ENCODE peak calls at places on chromosomes 6 and 20, in nine cellular contexts. One of them, this sample, is unnamed.

GRCh38 chr6:20965915-20966314 is 431.7 kb downstream of the CDKAL1 start:
- DNase-seq in CD8-positive, alpha-beta T cell: no peak
- DNase-seq in lower lobe of right lung: no peak
- DNase-seq in left ventricle myocardium inferior: no peak
- DNase-seq in heart right ventricle: no peak
- DNase-seq in mesendoderm: no peak
- DNase-seq in SK-N-SH: no peak
- DNase-seq in astrocyte: no peak
- DNase-seq in transverse colon: no peak
- DNase-seq in this sample: no peak

GRCh38 chr6:56756791-56757582 is 114.3 kb upstream of the DST start:
- DNase-seq in CD8-positive, alpha-beta T cell: no peak
- DNase-seq in lower lobe of right lung: no peak
- DNase-seq in left ventricle myocardium inferior: no peak
- DNase-seq in heart right ventricle: no peak
- DNase-seq in mesendoderm: no peak
- DNase-seq in SK-N-SH: no peak
- DNase-seq in astrocyte: no peak
- DNase-seq in transverse colon: no peak
- DNase-seq in this sample: no peak

GRCh38 chr6:131519670-131520436 is 53.2 kb upstream of the ARG1 start:
- DNase-seq in CD8-positive, alpha-beta T cell: peak; percentile 48
- DNase-seq in lower lobe of right lung: no peak
- DNase-seq in left ventricle myocardium inferior: no peak
- DNase-seq in heart right ventricle: no peak
- DNase-seq in mesendoderm: peak; percentile 87
- DNase-seq in SK-N-SH: peak; percentile 21
- DNase-seq in astrocyte: peak; percentile 30
- DNase-seq in transverse colon: peak; percentile 19
- DNase-seq in this sample: peak; percentile 14

GRCh38 chr6:109867970-109868358 is 110.1 kb upstream of the GPR6 start:
- DNase-seq in CD8-positive, alpha-beta T cell: no peak
- DNase-seq in lower lobe of right lung: no peak
- DNase-seq in left ventricle myocardium inferior: no peak
- DNase-seq in heart right ventricle: no peak
- DNase-seq in mesendoderm: no peak
- DNase-seq in SK-N-SH: no peak
- DNase-seq in astrocyte: peak; percentile 17
- DNase-seq in transverse colon: no peak
- DNase-seq in this sample: no peak

GRCh38 chr6:108895591-108895990 is 47.4 kb downstream of the ARMC2 start:
- DNase-seq in CD8-positive, alpha-beta T cell: no peak
- DNase-seq in lower lobe of right lung: no peak
- DNase-seq in left ventricle myocardium inferior: no peak
- DNase-seq in heart right ventricle: no peak
- DNase-seq in mesendoderm: no peak
- DNase-seq in SK-N-SH: no peak
- DNase-seq in astrocyte: no peak
- DNase-seq in transverse colon: no peak
- DNase-seq in this sample: no peak

GRCh38 chr20:991850-992249 is 10.3 kb downstream of the RSPO4 start:
- DNase-seq in CD8-positive, alpha-beta T cell: no peak
- DNase-seq in lower lobe of right lung: no peak
- DNase-seq in left ventricle myocardium inferior: no peak
- DNase-seq in heart right ventricle: no peak
- DNase-seq in mesendoderm: peak; percentile 44
- DNase-seq in SK-N-SH: peak; percentile 44
- DNase-seq in astrocyte: no peak
- DNase-seq in transverse colon: no peak
- DNase-seq in this sample: no peak

GRCh38 chr20:18541741-18542140 is 25.5 kb upstream of the SMIM26 start:
- DNase-seq in CD8-positive, alpha-beta T cell: no peak
- DNase-seq in lower lobe of right lung: no peak
- DNase-seq in left ventricle myocardium inferior: no peak
- DNase-seq in heart right ventricle: no peak
- DNase-seq in mesendoderm: no peak
- DNase-seq in SK-N-SH: no peak
- DNase-seq in astrocyte: no peak
- DNase-seq in transverse colon: no peak
- DNase-seq in this sample: no peak

GRCh38 chr20:44448753-44449546 is 26.7 kb upstream of the TTPAL start:
- DNase-seq in CD8-positive, alpha-beta T cell: no peak
- DNase-seq in lower lobe of right lung: no peak
- DNase-seq in left ventricle myocardium inferior: no peak
- DNase-seq in heart right ventricle: no peak
- DNase-seq in mesendoderm: peak; percentile 77
- DNase-seq in SK-N-SH: peak; percentile 30
- DNase-seq in astrocyte: no peak
- DNase-seq in transverse colon: peak; percentile 52
- DNase-seq in this sample: no peak

GRCh38 chr6:100479180-100480035 is 14.7 kb upstream of the SIM1 start:
- DNase-seq in CD8-positive, alpha-beta T cell: no peak
- DNase-seq in lower lobe of right lung: no peak
- DNase-seq in left ventricle myocardium inferior: no peak
- DNase-seq in heart right ventricle: no peak
- DNase-seq in mesendoderm: peak; percentile 57
- DNase-seq in SK-N-SH: no peak
- DNase-seq in astrocyte: no peak
- DNase-seq in transverse colon: no peak
- DNase-seq in this sample: peak; percentile 42

GRCh38 chr6:30752164-30752927 is 8.0 kb upstream of the IER3 start:
- DNase-seq in CD8-positive, alpha-beta T cell: no peak
- DNase-seq in lower lobe of right lung: peak; percentile 87
- DNase-seq in left ventricle myocardium inferior: peak; percentile 91
- DNase-seq in heart right ventricle: peak; percentile 95
- DNase-seq in mesendoderm: no peak
- DNase-seq in SK-N-SH: peak; percentile 64
- DNase-seq in astrocyte: peak; percentile 100
- DNase-seq in transverse colon: peak; percentile 78
- DNase-seq in this sample: no peak

GRCh38 chr6:30757261-30757935 is 13.1 kb upstream of the IER3 start:
- DNase-seq in CD8-positive, alpha-beta T cell: no peak
- DNase-seq in lower lobe of right lung: no peak
- DNase-seq in left ventricle myocardium inferior: peak; percentile 53
- DNase-seq in heart right ventricle: peak; percentile 72
- DNase-seq in mesendoderm: no peak
- DNase-seq in SK-N-SH: no peak
- DNase-seq in astrocyte: no peak
- DNase-seq in transverse colon: no peak
- DNase-seq in this sample: no peak

GRCh38 chr6:30749554-30750378 is 5.4 kb upstream of the IER3 start:
- DNase-seq in CD8-positive, alpha-beta T cell: no peak
- DNase-seq in lower lobe of right lung: no peak
- DNase-seq in left ventricle myocardium inferior: no peak
- DNase-seq in heart right ventricle: no peak
- DNase-seq in mesendoderm: no peak
- DNase-seq in SK-N-SH: no peak
- DNase-seq in astrocyte: no peak
- DNase-seq in transverse colon: peak; percentile 85
- DNase-seq in this sample: no peak

GRCh38 chr6:30750379-30750668 is 6.0 kb upstream of the IER3 start:
- DNase-seq in CD8-positive, alpha-beta T cell: no peak
- DNase-seq in lower lobe of right lung: no peak
- DNase-seq in left ventricle myocardium inferior: no peak
- DNase-seq in heart right ventricle: no peak
- DNase-seq in mesendoderm: no peak
- DNase-seq in SK-N-SH: no peak
- DNase-seq in astrocyte: no peak
- DNase-seq in transverse colon: no peak
- DNase-seq in this sample: no peak

DNA sequence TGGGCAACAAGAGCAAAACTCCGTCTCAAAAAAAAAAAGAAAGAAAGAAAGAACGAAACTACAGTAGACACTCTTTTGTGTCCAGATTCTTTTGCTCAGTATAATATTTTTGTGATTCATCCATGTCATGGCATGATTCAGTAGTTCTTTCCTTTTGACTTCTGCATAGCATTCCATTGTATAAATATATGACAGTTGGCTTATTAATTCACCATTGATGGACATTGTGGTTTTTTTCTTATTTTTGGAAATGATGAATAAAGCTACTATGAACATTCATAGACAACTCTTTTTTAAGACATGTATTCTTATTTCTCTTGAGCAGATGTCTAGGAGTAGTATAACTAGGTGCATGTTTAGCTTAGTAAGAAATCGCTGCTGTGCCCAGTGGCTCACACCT is 10.3 kb upstream of the IER3 start:
- DNase-seq in CD8-positive, alpha-beta T cell: no peak
- DNase-seq in lower lobe of right lung: no peak
- DNase-seq in left ventricle myocardium inferior: no peak
- DNase-seq in heart right ventricle: no peak
- DNase-seq in mesendoderm: no peak
- DNase-seq in SK-N-SH: no peak
- DNase-seq in astrocyte: peak; percentile 84
- DNase-seq in transverse colon: no peak
- DNase-seq in this sample: no peak
- H3K4me1 ChIP-seq in CD8-positive, alpha-beta T cell: peaks cover 3% of the 10 kb centered on the region
- H3K4me1 ChIP-seq in lower lobe of right lung: peaks cover 40% of the 10 kb centered on the region
- H3K4me1 ChIP-seq in left ventricle myocardium inferior: peaks cover 55% of the 10 kb centered on the region
- H3K4me1 ChIP-seq in heart right ventricle: peaks cover 30% of the 10 kb centered on the region
- H3K4me1 ChIP-seq in mesendoderm: no peaks in the 10 kb centered on the region
- H3K4me1 ChIP-seq in SK-N-SH: peaks cover 12% of the 10 kb centered on the region
- H3K4me1 ChIP-seq in astrocyte: peaks cover 49% of the 10 kb centered on the region
- H3K4me1 ChIP-seq in transverse colon: peaks cover 37% of the 10 kb centered on the region
- H3K4me1 ChIP-seq in this sample: no peaks in the 10 kb centered on the region

GRCh38 chr6:3022765-3023662 is 23.3 kb downstream of the NQO2 start:
- DNase-seq in CD8-positive, alpha-beta T cell: no peak
- DNase-seq in lower lobe of right lung: no peak
- DNase-seq in left ventricle myocardium inferior: no peak
- DNase-seq in heart right ventricle: peak; percentile 26
- DNase-seq in mesendoderm: peak; percentile 62
- DNase-seq in SK-N-SH: no peak
- DNase-seq in astrocyte: no peak
- DNase-seq in transverse colon: no peak
- DNase-seq in this sample: no peak
- H3K4me3 ChIP-seq in CD8-positive, alpha-beta T cell: peak overlapping the region; percentile 71
- H3K4me3 ChIP-seq in lower lobe of right lung: peak overlapping the region; percentile 65
- H3K4me3 ChIP-seq in left ventricle myocardium inferior: peak overlapping the region; percentile 73
- H3K4me3 ChIP-seq in heart right ventricle: peak overlapping the region; percentile 67
- H3K4me3 ChIP-seq in mesendoderm: no peak overlapping the region
- H3K4me3 ChIP-seq in SK-N-SH: no peak overlapping the region
- H3K4me3 ChIP-seq in astrocyte: peak overlapping the region; percentile 46
- H3K4me3 ChIP-seq in transverse colon: peak overlapping the region; percentile 26
- H3K4me3 ChIP-seq in this sample: peak overlapping the region; percentile 97

DNA sequence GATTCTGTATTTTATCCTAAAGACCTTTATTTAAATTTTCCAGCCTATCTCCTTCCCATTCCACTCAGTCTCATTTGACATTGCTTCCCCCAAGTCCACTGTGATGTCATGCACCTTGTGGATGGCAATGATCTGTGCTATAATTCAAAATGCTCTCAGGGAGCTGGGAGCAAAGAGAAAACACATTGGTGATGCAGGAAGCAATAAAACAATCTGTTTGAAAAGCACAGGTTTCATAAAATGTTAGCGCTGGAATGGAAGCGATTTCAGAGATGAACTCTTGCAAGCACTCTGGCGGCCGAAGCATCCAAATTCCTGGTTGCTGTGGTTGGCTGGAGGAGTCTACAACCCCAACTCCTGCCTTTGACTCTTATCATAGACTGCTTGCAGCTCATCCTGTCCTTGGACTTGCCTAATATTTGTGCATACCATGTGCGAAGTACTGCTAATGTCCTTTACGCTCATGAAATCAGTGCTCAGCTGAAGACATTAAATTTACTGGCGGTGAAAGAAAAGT is 167.0 kb downstream of the GMPR start:
- DNase-seq in CD8-positive, alpha-beta T cell: no peak
- DNase-seq in lower lobe of right lung: no peak
- DNase-seq in left ventricle myocardium inferior: no peak
- DNase-seq in heart right ventricle: no peak
- DNase-seq in mesendoderm: no peak
- DNase-seq in SK-N-SH: no peak
- DNase-seq in astrocyte: no peak
- DNase-seq in transverse colon: no peak
- DNase-seq in this sample: no peak
- H3K4me1 ChIP-seq in CD8-positive, alpha-beta T cell: no peaks in the 10 kb centered on the region
- H3K4me1 ChIP-seq in lower lobe of right lung: peaks cover 5% of the 10 kb centered on the region
- H3K4me1 ChIP-seq in left ventricle myocardium inferior: peaks cover 16% of the 10 kb centered on the region
- H3K4me1 ChIP-seq in heart right ventricle: no peaks in the 10 kb centered on the region
- H3K4me1 ChIP-seq in mesendoderm: no peaks in the 10 kb centered on the region
- H3K4me1 ChIP-seq in SK-N-SH: peaks cover 28% of the 10 kb centered on the region
- H3K4me1 ChIP-seq in astrocyte: no peaks in the 10 kb centered on the region
- H3K4me1 ChIP-seq in transverse colon: peaks cover 26% of the 10 kb centered on the region
- H3K4me1 ChIP-seq in this sample: peaks cover 8% of the 10 kb centered on the region

DNA sequence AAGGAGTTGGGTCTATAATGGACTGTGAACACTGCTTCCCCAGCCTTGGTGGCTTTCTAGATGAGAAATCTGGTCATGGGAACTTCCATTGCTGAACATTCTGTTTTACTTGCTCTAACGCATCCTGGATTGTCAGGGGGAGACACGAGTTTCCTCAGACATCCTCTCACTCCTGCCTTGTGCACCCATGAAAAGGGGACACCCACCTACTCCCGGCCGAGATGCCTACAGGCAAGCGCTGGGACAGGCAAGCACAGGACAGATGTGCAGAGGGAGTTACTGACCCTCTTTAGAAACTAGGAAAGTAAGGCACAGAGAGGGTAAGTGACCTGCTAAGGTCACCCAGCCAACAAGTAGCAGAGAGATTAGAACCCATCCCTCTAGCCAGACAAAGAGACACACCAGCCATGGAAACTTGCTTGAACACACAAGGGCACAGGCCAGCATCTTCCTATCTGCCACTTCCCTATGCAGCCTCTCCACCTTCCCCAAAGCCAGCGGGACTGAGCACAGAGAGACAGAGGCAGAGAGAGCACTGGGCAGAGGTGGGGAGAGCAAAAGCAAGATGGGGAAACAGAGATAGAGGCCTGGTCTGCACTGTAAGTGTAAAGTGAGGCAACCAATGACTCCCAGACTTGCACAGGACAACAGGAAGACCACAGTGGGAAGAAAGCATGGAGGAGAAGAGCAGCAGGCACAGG is 845 bp upstream of the SFTA2 start:
- DNase-seq in CD8-positive, alpha-beta T cell: no peak
- DNase-seq in lower lobe of right lung: no peak
- DNase-seq in left ventricle myocardium inferior: no peak
- DNase-seq in heart right ventricle: no peak
- DNase-seq in mesendoderm: no peak
- DNase-seq in SK-N-SH: no peak
- DNase-seq in astrocyte: no peak
- DNase-seq in transverse colon: no peak
- DNase-seq in this sample: no peak
- H3K4me3 ChIP-seq in CD8-positive, alpha-beta T cell: no peak overlapping the region
- H3K4me3 ChIP-seq in lower lobe of right lung: peak overlapping the region; percentile 14
- H3K4me3 ChIP-seq in left ventricle myocardium inferior: no peak overlapping the region
- H3K4me3 ChIP-seq in heart right ventricle: no peak overlapping the region
- H3K4me3 ChIP-seq in mesendoderm: no peak overlapping the region
- H3K4me3 ChIP-seq in SK-N-SH: no peak overlapping the region
- H3K4me3 ChIP-seq in astrocyte: no peak overlapping the region
- H3K4me3 ChIP-seq in transverse colon: no peak overlapping the region
- H3K4me3 ChIP-seq in this sample: no peak overlapping the region